ENCODE peak calls at places on chromosomes 5 and 9, in nine cellular contexts. K is A172; C is cardiac fibroblast; I is A549; F is stimulated activated CD8-positive, alpha-beta memory T cell treated with anti-CD3 and anti-CD28 coated beads, Interleukin-2, amount 100 ng/mL, for 1 hour; L is activated T-cell treated with anti-CD3 and anti-CD28 coated beads for 48 hours; A is AG04449; O is activated CD8-positive, alpha-beta T cell treated with anti-CD3 and anti-CD28 coated beads, Interleukin-2, amount 10 ng/mL, durations not matched to agents 7 days and 5 days; V is WTC11. R is an unnamed sample.

GRCh38 chr5:65623482-65623881 is 651 bp downstream of the TRIM23 start:
- DNase-seq in K (peak), C (no peak), I (no peak), F (no peak), L (no peak), A (no peak), O (no peak), V (no peak), R (peak)

GRCh38 chr5:55994502-55994997 is at the start of gene IL6ST:
- DNase-seq in K (peak), C (peak), I (peak), F (peak), L (no peak), A (no peak), O (peak), V (no peak), R (peak)

GRCh38 chr9:131732636-131733340 is 7.1 kb downstream of the RAPGEF1 start:
- DNase-seq in K (no peak), C (no peak), I (no peak), F (no peak), L (no peak), A (no peak), O (peak), V (no peak), R (no peak)

GRCh38 chr5:147860641-147861025 is 17.9 kb upstream of the SCGB3A2 start:
- DNase-seq in K (no peak), C (no peak), I (no peak), F (no peak), L (no peak), A (no peak), O (no peak), V (no peak), R (no peak)

GRCh38 chr5:148746826-148747535 is 79.4 kb upstream of the ADRB2 start:
- DNase-seq in K (peak), C (peak), I (no peak), F (no peak), L (no peak), A (peak), O (no peak), V (no peak), R (no peak)

GRCh38 chr9:92151691-92152393 is 36.6 kb upstream of the SPTLC1 start:
- DNase-seq in K (peak), C (peak), I (no peak), F (no peak), L (no peak), A (peak), O (no peak), V (no peak), R (peak)

GRCh38 chr9:70607926-70608325 is 193.5 kb upstream of the KLF9 start:
- DNase-seq in K (no peak), C (no peak), I (no peak), F (no peak), L (no peak), A (no peak), O (no peak), V (no peak), R (peak)

GRCh38 chr9:38689678-38690077 is 30.3 kb downstream of the FAM240B start:
- DNase-seq in K (peak), C (peak), I (peak), F (no peak), L (no peak), A (no peak), O (no peak), V (peak), R (no peak)

GRCh38 chr9:135602789-135603481 is 36.4 kb downstream of the GLT6D1 start:
- DNase-seq in K (peak), C (peak), I (peak), F (peak), L (peak), A (no peak), O (peak), V (peak), R (peak)

GRCh38 chr5:157651623-157652376 is 438 bp downstream of the SOX30 start:
- DNase-seq in K (no peak), C (peak), I (no peak), F (peak), L (peak), A (no peak), O (peak), V (peak), R (peak)

GRCh38 chr5:5616247-5616895 is 193.9 kb downstream of the ICE1 start:
- DNase-seq in K (no peak), C (no peak), I (no peak), F (no peak), L (no peak), A (no peak), O (no peak), V (no peak), R (no peak)

GRCh38 chr5:98872679-98873078 is 56.1 kb downstream of the CHD1 start:
- DNase-seq in K (no peak), C (peak), I (no peak), F (no peak), L (no peak), A (no peak), O (no peak), V (no peak), R (peak)

GRCh38 chr5:173534664-173535063 is 81.8 kb downstream of the BOD1 start:
- DNase-seq in K (no peak), C (peak), I (no peak), F (no peak), L (no peak), A (no peak), O (no peak), V (no peak), R (peak)

GRCh38 chr5:6319116-6319515 is 59.2 kb downstream of the MED10 start:
- DNase-seq in K (peak), C (no peak), I (no peak), F (no peak), L (no peak), A (no peak), O (no peak), V (no peak), R (no peak)

GRCh38 chr9:109245300-109245897 is 75.5 kb downstream of the EPB41L4B start:
- DNase-seq in K (no peak), C (peak), I (no peak), F (no peak), L (no peak), A (no peak), O (no peak), V (no peak), R (no peak)

GRCh38 chr5:140690376-140690932 is 716 bp downstream of the HARS1 start:
- DNase-seq in K (peak), C (no peak), I (no peak), F (no peak), L (no peak), A (no peak), O (no peak), V (no peak), R (no peak)

GRCh38 chr9:6564868-6565267 is 80.7 kb downstream of the GLDC start:
- DNase-seq in K (no peak), C (peak), I (no peak), F (no peak), L (no peak), A (no peak), O (no peak), V (no peak), R (peak)

GRCh38 chr5:131384616-131385214 is 120.9 kb downstream of the CDC42SE2 start:
- DNase-seq in K (no peak), C (peak), I (no peak), F (no peak), L (peak), A (no peak), O (no peak), V (no peak), R (peak)

R was measured in fibroblast of mammary gland.